ENCODE peak calls at places on chromosomes 11 and 22, in seven cellular contexts. W is A549, R is NB4, O is gastrocnemius medialis, A is breast epithelium, N is suprapubic skin, L is tibial nerve. Z is an unnamed sample.

GRCh38 chr11:66835762-66836405 is 7.4 kb upstream of the RCE1 start:
- DNase-seq in W (no peak), R (no peak), O (no peak), A (no peak), N (no peak), L (no peak), Z (no peak)

GRCh38 chr11:76291576-76292526 is 85.5 kb upstream of the WNT11 start:
- DNase-seq in W (peak), R (no peak), O (no peak), A (no peak), N (no peak), L (no peak), Z (no peak)

GRCh38 chr11:127071606-127072005 is 71.0 kb upstream of the KIRREL3 start:
- DNase-seq in W (no peak), R (no peak), O (no peak), A (no peak), N (no peak), L (no peak), Z (no peak)

GRCh38 chr11:9263840-9264380 is 1.2 kb downstream of the DENND5A start:
- DNase-seq in W (peak), R (peak), O (no peak), A (no peak), N (no peak), L (no peak), Z (no peak)

GRCh38 chr11:114132944-114133394 is 73.5 kb downstream of the ZBTB16 start:
- DNase-seq in W (no peak), R (no peak), O (peak), A (no peak), N (no peak), L (no peak), Z (peak)

GRCh38 chr22:44130076-44130711 is 50.5 kb upstream of the PARVG start:
- DNase-seq in W (no peak), R (no peak), O (no peak), A (no peak), N (no peak), L (no peak), Z (no peak)

GRCh38 chr11:8263109-8263768 is 439 bp downstream of the LMO1 start:
- DNase-seq in W (no peak), R (no peak), O (peak), A (peak), N (peak), L (no peak), Z (peak)

GRCh38 chr11:25319068-25319467 is 822.2 kb downstream of the LUZP2 start:
- DNase-seq in W (no peak), R (no peak), O (no peak), A (no peak), N (no peak), L (no peak), Z (no peak)

GRCh38 chr11:122042981-122043380 is 73.0 kb downstream of the BLID start:
- DNase-seq in W (no peak), R (no peak), O (no peak), A (no peak), N (no peak), L (no peak), Z (no peak)

GRCh38 chr11:102367364-102367763 is 20.4 kb downstream of the BIRC2 start:
- DNase-seq in W (peak), R (peak), O (no peak), A (no peak), N (no peak), L (no peak), Z (no peak)

GRCh38 chr11:111301004-111301839 is 2.9 kb downstream of the POU2AF3 start:
- DNase-seq in W (no peak), R (no peak), O (no peak), A (no peak), N (no peak), L (no peak), Z (no peak)

GRCh38 chr11:44625759-44626523 is 60.5 kb downstream of the CD82 start:
- DNase-seq in W (no peak), R (peak), O (no peak), A (no peak), N (peak), L (no peak), Z (no peak)

GRCh38 chr11:85379066-85379465 is 248.1 kb downstream of the DLG2 start:
- DNase-seq in W (no peak), R (no peak), O (no peak), A (no peak), N (no peak), L (no peak), Z (no peak)

GRCh38 chr22:49324527-49325491 is 502.9 kb downstream of the BRD1 start:
- DNase-seq in W (no peak), R (peak), O (no peak), A (peak), N (peak), L (no peak), Z (no peak)

GRCh38 chr22:46079093-46079860 is 71.0 kb upstream of the PPARA start:
- DNase-seq in W (no peak), R (no peak), O (peak), A (peak), N (peak), L (no peak), Z (no peak)

GRCh38 chr11:61168292-61168691 is 7.1 kb upstream of the VPS37C start:
- DNase-seq in W (no peak), R (no peak), O (no peak), A (no peak), N (no peak), L (no peak), Z (no peak)

GRCh38 chr11:45906096-45906682 is 882 bp downstream of the FREY1 start:
- DNase-seq in W (no peak), R (no peak), O (no peak), A (no peak), N (no peak), L (no peak), Z (no peak)

GRCh38 chr11:62137881-62138629 is 14.2 kb downstream of the INCENP start:
- DNase-seq in W (no peak), R (no peak), O (no peak), A (no peak), N (no peak), L (no peak), Z (no peak)

GRCh38 chr22:20777420-20778177 is 3.7 kb downstream of the SERPIND1 start:
- DNase-seq in W (peak), R (peak), O (no peak), A (no peak), N (no peak), L (no peak), Z (no peak)

GRCh38 chr22:45064313-45065268 is 54.8 kb upstream of the PHF21B start:
- DNase-seq in W (no peak), R (peak), O (no peak), A (no peak), N (no peak), L (no peak), Z (no peak)

GRCh38 chr11:64947202-64947814 is 11.6 kb upstream of the GPHA2 start:
- DNase-seq in W (peak), R (no peak), O (no peak), A (no peak), N (no peak), L (no peak), Z (no peak)

DNA sequence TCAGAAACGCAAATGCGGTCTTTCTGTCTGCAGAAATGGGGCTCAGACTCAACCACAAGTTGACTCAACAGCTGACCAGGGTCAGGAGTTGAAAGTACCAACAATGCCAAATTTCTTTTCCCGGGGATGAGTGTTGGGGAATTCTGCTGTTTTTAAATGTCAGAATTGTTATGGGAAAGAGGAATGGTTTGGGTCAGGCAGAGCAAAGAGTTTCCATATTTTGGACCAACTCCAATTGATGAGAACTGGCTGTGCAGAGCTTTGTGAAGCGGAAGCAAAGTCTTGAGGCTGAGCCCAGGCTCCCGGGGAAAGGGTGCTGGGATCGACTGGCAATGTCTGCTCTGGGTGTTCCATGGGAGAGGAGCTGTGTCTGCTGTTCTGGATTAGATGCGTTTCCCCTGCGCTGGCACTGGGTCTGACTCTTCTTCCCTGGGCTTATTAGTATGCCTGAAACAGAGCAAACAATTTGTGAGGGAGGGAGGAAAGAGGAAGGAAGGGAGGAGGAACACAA is 36.2 kb downstream of the TXN2 start:
- DNase-seq in W (no peak), R (peak), O (no peak), A (no peak), N (no peak), L (no peak), Z (peak)
- H3K4me3 ChIP-seq in W (no peak), R (no peak), O (no peak), A (no peak), N (no peak), L (no peak), Z (no peak)

DNA sequence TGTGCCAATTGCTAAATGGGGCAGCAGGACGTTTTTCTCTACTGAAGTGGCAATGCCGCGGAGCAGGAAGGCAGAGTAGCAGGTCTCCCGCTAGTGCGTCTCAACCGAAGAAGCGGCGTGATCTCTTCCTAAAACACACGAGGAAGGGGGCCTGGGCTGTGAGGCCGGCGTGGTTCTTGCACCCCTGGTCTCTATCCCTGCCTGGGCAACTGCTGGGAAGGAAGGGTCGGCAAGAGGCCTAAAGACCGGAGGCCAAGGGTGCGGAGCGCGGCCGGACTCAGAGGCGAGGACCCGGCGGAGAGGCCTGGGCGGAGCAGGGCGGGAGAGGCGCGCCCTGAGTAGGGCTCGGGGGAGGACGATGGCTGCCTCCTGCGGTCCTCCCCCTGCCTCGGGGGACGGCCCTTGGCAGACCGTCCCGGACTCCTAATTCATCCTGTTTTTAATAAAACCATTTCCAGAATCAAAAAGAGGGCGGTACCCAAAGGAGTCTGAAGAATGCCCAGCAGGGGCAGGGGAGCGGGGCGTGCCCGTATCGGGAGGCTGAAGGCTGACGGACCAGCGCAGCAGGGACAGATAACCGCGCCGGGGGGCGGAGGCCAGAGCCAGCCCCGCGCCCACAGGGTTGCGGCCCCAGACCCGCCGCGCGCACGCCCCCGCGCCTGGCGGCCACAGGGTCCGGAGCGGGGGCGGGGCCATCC is 559 bp upstream of the APLP2 start:
- DNase-seq in W (peak), R (no peak), O (peak), A (peak), N (peak), L (peak), Z (no peak)
- TF ChIP-seq POLR2A in W (no peak), R (no peak), O (no peak), A (no peak), N (no peak), L (peak), Z (no peak)

GRCh38 chr22:21837184-21837979 is 30.1 kb downstream of the MAPK1 start:
- DNase-seq in W (peak), R (no peak), O (no peak), A (no peak), N (no peak), L (no peak), Z (peak)
- H3K4me3 ChIP-seq in W (no peak), R (no peak), O (no peak), A (no peak), N (no peak), L (no peak), Z (no peak)

GRCh38 chr11:117705866-117706265 is 91.2 kb downstream of the DSCAML1 start:
- DNase-seq in W (no peak), R (no peak), O (no peak), A (no peak), N (no peak), L (no peak), Z (no peak)

GRCh38 chr11:117703209-117703608 is 93.8 kb downstream of the DSCAML1 start:
- DNase-seq in W (peak), R (no peak), O (no peak), A (no peak), N (no peak), L (no peak), Z (no peak)

GRCh38 chr11:117700551-117700950 is 96.5 kb downstream of the DSCAML1 start:
- DNase-seq in W (no peak), R (no peak), O (no peak), A (no peak), N (no peak), L (no peak), Z (no peak)

GRCh38 chr11:117704416-117705150 is 92.4 kb downstream of the DSCAML1 start:
- DNase-seq in W (no peak), R (no peak), O (no peak), A (no peak), N (no peak), L (no peak), Z (no peak)

DNA sequence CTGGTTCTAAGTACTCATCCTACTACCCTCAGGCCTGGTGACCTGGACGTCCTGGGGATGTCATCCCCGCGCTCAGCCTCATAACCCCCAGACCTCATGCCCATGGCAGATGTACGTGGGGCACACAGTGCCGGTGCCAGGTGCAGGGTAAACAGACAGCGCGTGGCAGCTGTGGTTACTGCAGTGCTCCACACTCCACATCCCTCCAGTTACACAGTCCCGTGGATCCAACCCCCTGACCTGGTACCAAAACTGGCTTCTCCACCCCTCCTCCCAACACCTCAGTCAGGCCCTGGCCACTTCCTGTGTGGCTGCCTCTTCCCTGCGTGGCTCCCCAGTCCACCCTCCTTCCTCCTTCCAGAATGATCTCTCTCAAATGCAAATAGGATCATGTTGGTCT is 95.2 kb downstream of the DSCAML1 start:
- DNase-seq in W (no peak), R (no peak), O (no peak), A (no peak), N (no peak), L (no peak), Z (no peak)
- TF ChIP-seq POLR2A in W (no peak), R (no peak), O (no peak), A (no peak), N (no peak), L (no peak), Z (no peak)